ENCODE peak calls at places on chromosome 20, in seven cellular contexts. D is fibroblast of gingiva; U is T-helper 9 cell; R is endothelial cell; A is nephron progenitor cell; N is stimulated activated naive CD8-positive, alpha-beta T cell treated with anti-CD3 and anti-CD28 coated beads, Interleukin-15, amount 100 ng/mL, for 72 hours; F is esophagus squamous epithelium. P is an unnamed sample.

GRCh38 chr20:45306431-45306982 is at the start of gene RBPJL:
- DNase-seq in D (no peak), N (peak), A (peak), F (no peak), R (peak), U (peak), P (no peak)

GRCh38 chr20:36768768-36769430 is 4.7 kb downstream of the DSN1 start:
- DNase-seq in F (no peak), R (no peak), A (no peak), U (no peak), D (peak), N (no peak), P (peak)

GRCh38 chr20:831251-831650 is 2.3 kb upstream of the FAM110A start:
- DNase-seq in R (no peak), F (no peak), N (no peak), A (no peak), D (no peak), U (no peak), P (no peak)

GRCh38 chr20:63893999-63894357 is 948 bp upstream of the DNAJC5 start:
- DNase-seq in F (no peak), A (no peak), U (no peak), R (no peak), N (no peak), D (no peak), P (no peak)

GRCh38 chr20:723756-724155 is 44.5 kb downstream of the SLC52A3 start:
- DNase-seq in A (no peak), N (no peak), R (no peak), D (no peak), F (no peak), U (no peak), P (no peak)

GRCh38 chr20:43991264-43991663 is 76.6 kb downstream of the TOX2 start:
- DNase-seq in F (no peak), A (no peak), U (no peak), R (no peak), D (no peak), N (no peak), P (no peak)

GRCh38 chr20:45347936-45348809 is at the start of gene SDC4:
- DNase-seq in N (peak), U (peak), A (peak), D (peak), R (no peak), F (no peak), P (peak)

GRCh38 chr20:49247169-49247734 is 28.0 kb downstream of the DDX27 start:
- DNase-seq in N (no peak), R (no peak), U (no peak), A (no peak), D (no peak), F (no peak), P (no peak)

GRCh38 chr20:14744723-14745122 is 407.3 kb upstream of the FLRT3 start:
- DNase-seq in F (no peak), A (no peak), N (no peak), U (no peak), R (no peak), D (no peak), P (no peak)

GRCh38 chr20:42747765-42748411 is 441.8 kb downstream of the PTPRT start:
- DNase-seq in A (no peak), F (no peak), U (no peak), D (no peak), N (no peak), R (no peak), P (no peak)

GRCh38 chr20:31923388-31924271 is 28.2 kb downstream of the PDRG1 start:
- DNase-seq in A (peak), R (no peak), N (peak), U (no peak), F (no peak), D (no peak), P (no peak)

GRCh38 chr20:6704132-6704861 is 63.2 kb upstream of the BMP2 start:
- DNase-seq in R (no peak), F (no peak), U (no peak), A (no peak), D (peak), N (no peak), P (peak)